ENCODE peak calls at places on chromosomes 4 and X, in six cellular contexts. One of them, this sample, is unnamed. For H3K4me1, the result is how much of the 10 kb centered on the place peaks cover.

GRCh38 chr4:6446538-6447451 is 25.6 kb downstream of the PPP2R2C start:
- DNase-seq in OCI-LY7: no peak
- DNase-seq in adrenal gland: peak
- DNase-seq in lower lobe of right lung: no peak
- DNase-seq in upper lobe of right lung: no peak
- DNase-seq in lung: no peak
- DNase-seq in this sample: no peak

GRCh38 chr4:62517721-62518120 is 1317.6 kb downstream of the ADGRL3 start:
- DNase-seq in OCI-LY7: no peak
- DNase-seq in adrenal gland: no peak
- DNase-seq in lower lobe of right lung: no peak
- DNase-seq in upper lobe of right lung: no peak
- DNase-seq in lung: no peak
- DNase-seq in this sample: no peak

GRCh38 chr4:178086324-178086723 is 644.1 kb upstream of the AGA start:
- DNase-seq in OCI-LY7: no peak
- DNase-seq in adrenal gland: no peak
- DNase-seq in lower lobe of right lung: no peak
- DNase-seq in upper lobe of right lung: no peak
- DNase-seq in lung: no peak
- DNase-seq in this sample: peak

GRCh38 chrX:116277391-116277790 is 106.8 kb downstream of the AGTR2 start:
- DNase-seq in OCI-LY7: no peak
- DNase-seq in adrenal gland: no peak
- DNase-seq in lower lobe of right lung: no peak
- DNase-seq in upper lobe of right lung: no peak
- DNase-seq in lung: no peak
- DNase-seq in this sample: no peak

GRCh38 chrX:108199691-108200090 is 108.1 kb downstream of the ATG4A start:
- DNase-seq in OCI-LY7: peak
- DNase-seq in adrenal gland: peak
- DNase-seq in lower lobe of right lung: no peak
- DNase-seq in upper lobe of right lung: no peak
- DNase-seq in lung: no peak
- DNase-seq in this sample: peak

GRCh38 chrX:47613082-47613481 is 6.6 kb downstream of the SYN1 start:
- DNase-seq in OCI-LY7: no peak
- DNase-seq in adrenal gland: no peak
- DNase-seq in lower lobe of right lung: no peak
- DNase-seq in upper lobe of right lung: no peak
- DNase-seq in lung: no peak
- DNase-seq in this sample: no peak

GRCh38 chrX:106802063-106802387 is 448 bp upstream of the TBC1D8B start:
- DNase-seq in OCI-LY7: no peak
- DNase-seq in adrenal gland: no peak
- DNase-seq in lower lobe of right lung: no peak
- DNase-seq in upper lobe of right lung: no peak
- DNase-seq in lung: no peak
- DNase-seq in this sample: no peak

GRCh38 chr4:94534401-94535312 is 82.9 kb downstream of the PDLIM5 start:
- DNase-seq in OCI-LY7: no peak
- DNase-seq in adrenal gland: no peak
- DNase-seq in lower lobe of right lung: no peak
- DNase-seq in upper lobe of right lung: no peak
- DNase-seq in lung: no peak
- DNase-seq in this sample: peak

GRCh38 chr4:165461176-165461835 is 82.5 kb downstream of the CPE start:
- DNase-seq in OCI-LY7: no peak
- DNase-seq in adrenal gland: peak
- DNase-seq in lower lobe of right lung: no peak
- DNase-seq in upper lobe of right lung: no peak
- DNase-seq in lung: no peak
- DNase-seq in this sample: peak

GRCh38 chrX:18424482-18425198 is 768 bp upstream of the CDKL5 start:
- DNase-seq in OCI-LY7: peak
- DNase-seq in adrenal gland: peak
- DNase-seq in lower lobe of right lung: peak
- DNase-seq in upper lobe of right lung: peak
- DNase-seq in lung: no peak
- DNase-seq in this sample: peak

GRCh38 chrX:14409341-14409740 is 120.0 kb upstream of the GLRA2 start:
- DNase-seq in OCI-LY7: no peak
- DNase-seq in adrenal gland: no peak
- DNase-seq in lower lobe of right lung: no peak
- DNase-seq in upper lobe of right lung: no peak
- DNase-seq in lung: no peak
- DNase-seq in this sample: no peak

GRCh38 chr4:101183224-101183623 is 164.1 kb downstream of the PPP3CA start:
- DNase-seq in OCI-LY7: no peak
- DNase-seq in adrenal gland: no peak
- DNase-seq in lower lobe of right lung: no peak
- DNase-seq in upper lobe of right lung: no peak
- DNase-seq in lung: no peak
- DNase-seq in this sample: no peak

GRCh38 chr4:159446266-159446976 is 343.5 kb downstream of the RAPGEF2 start:
- DNase-seq in OCI-LY7: peak
- DNase-seq in adrenal gland: peak
- DNase-seq in lower lobe of right lung: no peak
- DNase-seq in upper lobe of right lung: no peak
- DNase-seq in lung: peak
- DNase-seq in this sample: peak

GRCh38 chrX:37287741-37288424 is 61.3 kb upstream of the PRRG1 start:
- DNase-seq in OCI-LY7: no peak
- DNase-seq in adrenal gland: no peak
- DNase-seq in lower lobe of right lung: no peak
- DNase-seq in upper lobe of right lung: no peak
- DNase-seq in lung: no peak
- DNase-seq in this sample: no peak

GRCh38 chr4:9932771-9933170 is 88.5 kb downstream of the SLC2A9 start:
- DNase-seq in OCI-LY7: no peak
- DNase-seq in adrenal gland: no peak
- DNase-seq in lower lobe of right lung: no peak
- DNase-seq in upper lobe of right lung: no peak
- DNase-seq in lung: no peak
- DNase-seq in this sample: no peak

GRCh38 chr4:41346306-41347061 is 89.8 kb downstream of the UCHL1 start:
- DNase-seq in OCI-LY7: no peak
- DNase-seq in adrenal gland: no peak
- DNase-seq in lower lobe of right lung: no peak
- DNase-seq in upper lobe of right lung: no peak
- DNase-seq in lung: no peak
- DNase-seq in this sample: peak

GRCh38 chr4:6749340-6750171 is 33.0 kb upstream of the KIAA0232 start:
- DNase-seq in OCI-LY7: no peak
- DNase-seq in adrenal gland: peak
- DNase-seq in lower lobe of right lung: peak
- DNase-seq in upper lobe of right lung: peak
- DNase-seq in lung: peak
- DNase-seq in this sample: peak

GRCh38 chrX:15848576-15848975 is 6.0 kb downstream of the AP1S2 start:
- DNase-seq in OCI-LY7: no peak
- DNase-seq in adrenal gland: no peak
- DNase-seq in lower lobe of right lung: no peak
- DNase-seq in upper lobe of right lung: no peak
- DNase-seq in lung: no peak
- DNase-seq in this sample: no peak

GRCh38 chr4:139918994-139919393 is 235.0 kb downstream of the MAML3 start:
- DNase-seq in OCI-LY7: no peak
- DNase-seq in adrenal gland: no peak
- DNase-seq in lower lobe of right lung: no peak
- DNase-seq in upper lobe of right lung: no peak
- DNase-seq in lung: no peak
- DNase-seq in this sample: no peak
- H3K4me1 ChIP-seq in OCI-LY7: under half
- H3K4me1 ChIP-seq in adrenal gland: half or more
- H3K4me1 ChIP-seq in lower lobe of right lung: half or more
- H3K4me1 ChIP-seq in upper lobe of right lung: half or more
- H3K4me1 ChIP-seq in lung: under half
- H3K4me1 ChIP-seq in this sample: under half

GRCh38 chr4:168656946-168657473 is 160.2 kb downstream of the PALLD start:
- DNase-seq in OCI-LY7: no peak
- DNase-seq in adrenal gland: no peak
- DNase-seq in lower lobe of right lung: no peak
- DNase-seq in upper lobe of right lung: no peak
- DNase-seq in lung: no peak
- DNase-seq in this sample: no peak

GRCh38 chr4:168664242-168664897 is 167.5 kb downstream of the PALLD start:
- DNase-seq in OCI-LY7: no peak
- DNase-seq in adrenal gland: no peak
- DNase-seq in lower lobe of right lung: no peak
- DNase-seq in upper lobe of right lung: no peak
- DNase-seq in lung: no peak
- DNase-seq in this sample: no peak

GRCh38 chr4:168656055-168656660 is 159.3 kb downstream of the PALLD start:
- DNase-seq in OCI-LY7: no peak
- DNase-seq in adrenal gland: no peak
- DNase-seq in lower lobe of right lung: no peak
- DNase-seq in upper lobe of right lung: no peak
- DNase-seq in lung: no peak
- DNase-seq in this sample: no peak

GRCh38 chr4:168662297-168662985 is 165.6 kb downstream of the PALLD start:
- DNase-seq in OCI-LY7: no peak
- DNase-seq in adrenal gland: no peak
- DNase-seq in lower lobe of right lung: no peak
- DNase-seq in upper lobe of right lung: no peak
- DNase-seq in lung: no peak
- DNase-seq in this sample: no peak

GRCh38 chr4:168659971-168660465 is 163.2 kb downstream of the PALLD start:
- DNase-seq in OCI-LY7: no peak
- DNase-seq in adrenal gland: no peak
- DNase-seq in lower lobe of right lung: no peak
- DNase-seq in upper lobe of right lung: no peak
- DNase-seq in lung: no peak
- DNase-seq in this sample: no peak
- H3K4me1 ChIP-seq in OCI-LY7: under half
- H3K4me1 ChIP-seq in adrenal gland: under half
- H3K4me1 ChIP-seq in lower lobe of right lung: under half
- H3K4me1 ChIP-seq in upper lobe of right lung: under half
- H3K4me1 ChIP-seq in lung: under half
- H3K4me1 ChIP-seq in this sample: under half

DNA sequence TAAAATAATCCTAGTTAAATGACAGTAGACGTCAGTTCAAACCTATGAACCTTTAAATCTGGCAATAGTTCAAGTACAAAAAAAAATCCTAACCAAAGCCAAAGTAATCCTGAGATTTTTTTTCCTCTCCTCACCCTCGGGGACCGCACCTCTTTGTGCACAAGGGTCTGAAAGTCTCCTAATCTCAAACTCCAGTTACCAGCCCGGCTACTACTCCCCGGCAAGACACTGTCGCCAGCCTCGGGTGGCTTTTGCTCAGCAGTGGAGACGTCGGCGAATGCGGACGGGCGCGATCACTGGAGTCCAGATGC is 396 bp downstream of the SEC31A start:
- DNase-seq in OCI-LY7: no peak
- DNase-seq in adrenal gland: no peak
- DNase-seq in lower lobe of right lung: no peak
- DNase-seq in upper lobe of right lung: no peak
- DNase-seq in lung: no peak
- DNase-seq in this sample: no peak
- H3K4me1 ChIP-seq in OCI-LY7: half or more
- H3K4me1 ChIP-seq in adrenal gland: under half
- H3K4me1 ChIP-seq in lower lobe of right lung: under half
- H3K4me1 ChIP-seq in upper lobe of right lung: under half
- H3K4me1 ChIP-seq in lung: under half
- H3K4me1 ChIP-seq in this sample: half or more

DNA sequence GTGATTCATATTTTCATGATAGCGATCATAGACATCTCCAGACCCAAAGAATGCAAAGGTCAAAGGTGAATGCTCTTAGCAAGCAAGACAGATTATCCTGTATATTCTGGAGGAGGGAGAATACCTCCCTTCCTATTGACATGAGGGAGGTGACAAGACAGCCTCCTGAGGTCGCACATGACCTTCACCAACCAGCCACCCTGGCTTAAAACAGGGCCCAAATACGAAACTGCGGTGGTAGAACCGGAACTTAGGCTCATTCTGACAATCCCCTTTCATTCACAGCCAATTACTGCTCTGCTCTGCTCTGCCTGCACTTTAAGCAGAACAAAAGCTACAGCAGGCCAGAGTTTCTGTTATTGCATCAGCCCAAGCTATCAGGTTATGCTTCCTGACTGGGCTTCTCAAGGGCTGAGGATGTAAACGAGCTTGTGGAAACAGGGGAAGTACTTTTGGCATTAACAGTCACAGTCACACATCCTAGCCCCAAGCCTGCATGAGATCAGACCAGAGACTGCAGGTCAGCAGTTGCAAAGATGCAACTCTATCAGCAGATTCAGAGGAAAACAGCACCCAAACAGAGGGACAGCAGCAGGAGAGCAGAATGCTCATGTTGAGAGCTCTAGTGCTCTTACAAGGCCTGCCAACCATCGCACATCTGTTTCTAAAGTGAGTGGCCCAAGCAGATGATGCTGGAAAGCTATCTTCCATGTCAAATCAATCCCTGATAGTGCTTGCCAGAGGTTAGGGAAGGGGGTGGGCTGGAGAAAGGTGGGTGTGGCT is 51.2 kb upstream of the MAP3K15 start:
- DNase-seq in OCI-LY7: peak
- DNase-seq in adrenal gland: no peak
- DNase-seq in lower lobe of right lung: no peak
- DNase-seq in upper lobe of right lung: no peak
- DNase-seq in lung: no peak
- DNase-seq in this sample: peak
- H3K4me1 ChIP-seq in OCI-LY7: under half
- H3K4me1 ChIP-seq in adrenal gland: under half
- H3K4me1 ChIP-seq in lower lobe of right lung: under half
- H3K4me1 ChIP-seq in upper lobe of right lung: under half
- H3K4me1 ChIP-seq in lung: under half
- H3K4me1 ChIP-seq in this sample: under half

GRCh38 chr4:153259679-153260078 is 55.4 kb downstream of the TRIM2 start:
- DNase-seq in OCI-LY7: no peak
- DNase-seq in adrenal gland: no peak
- DNase-seq in lower lobe of right lung: no peak
- DNase-seq in upper lobe of right lung: no peak
- DNase-seq in lung: no peak
- DNase-seq in this sample: no peak
- H3K4me1 ChIP-seq in OCI-LY7: under half
- H3K4me1 ChIP-seq in adrenal gland: under half
- H3K4me1 ChIP-seq in lower lobe of right lung: under half
- H3K4me1 ChIP-seq in upper lobe of right lung: under half
- H3K4me1 ChIP-seq in lung: under half
- H3K4me1 ChIP-seq in this sample: under half

DNA sequence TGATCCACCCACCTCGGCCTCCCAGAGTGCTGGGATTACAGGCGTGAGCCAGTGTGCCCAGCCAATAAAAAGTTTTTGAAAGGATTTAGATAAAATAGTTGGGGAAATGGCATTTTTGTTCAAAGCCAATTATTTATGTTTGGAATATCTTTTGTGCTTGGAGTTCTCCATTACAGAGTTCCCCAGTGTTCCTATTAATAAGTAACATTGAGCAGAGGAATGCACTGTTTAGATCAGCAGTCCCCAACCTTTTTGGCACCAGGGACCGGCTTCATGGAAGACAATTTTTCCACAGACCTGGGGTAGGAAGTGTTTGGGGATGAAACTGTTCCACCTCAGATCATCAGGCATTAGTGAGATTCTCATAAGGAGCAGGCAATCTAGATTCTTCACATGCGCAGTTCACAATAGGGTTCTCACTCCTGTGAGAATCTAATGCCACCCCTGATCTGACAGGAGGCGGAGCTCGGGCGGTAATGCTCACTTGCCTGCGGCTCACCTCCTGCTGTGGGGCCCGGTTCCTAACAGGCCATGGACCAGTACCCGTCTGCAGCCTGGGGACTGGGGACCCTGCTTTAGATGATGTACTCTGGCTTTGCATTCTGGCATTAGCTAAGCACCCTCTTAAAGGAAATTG is 8.3 kb downstream of the PKD2 start:
- DNase-seq in OCI-LY7: no peak
- DNase-seq in adrenal gland: no peak
- DNase-seq in lower lobe of right lung: no peak
- DNase-seq in upper lobe of right lung: no peak
- DNase-seq in lung: no peak
- DNase-seq in this sample: no peak
- H3K4me1 ChIP-seq in OCI-LY7: under half
- H3K4me1 ChIP-seq in adrenal gland: under half
- H3K4me1 ChIP-seq in lower lobe of right lung: under half
- H3K4me1 ChIP-seq in upper lobe of right lung: under half
- H3K4me1 ChIP-seq in lung: under half
- H3K4me1 ChIP-seq in this sample: under half